ENCODE peak calls at places on chromosomes 12 and 14, in ten cellular contexts. L is T-helper 9 cell; F is WERI-Rb-1; H is stimulated activated CD8-positive, alpha-beta memory T cell treated with anti-CD3 and anti-CD28 coated beads, Interleukin-4, amount 100 ng/mL, for 1 hour; G is RPMI7951; W is AG10803; J is nephron progenitor cell; K is AG09309; D is left ventricle myocardium superior; Q is astrocyte. C is an unnamed sample.

GRCh38 chr12:113040722-113041168 is 15.8 kb upstream of the DTX1 start:
- DNase-seq in W (peak; percentile 44), F (peak; percentile 58), H (no peak), D (peak; percentile 81), K (peak; percentile 72), J (no peak), Q (peak; percentile 25), G (peak; percentile 94), L (no peak), C (peak; percentile 54)

GRCh38 chr12:101051151-101051550 is 158.9 kb downstream of the SLC5A8 start:
- DNase-seq in F (no peak), W (peak; percentile 84), D (no peak), K (peak; percentile 52), G (no peak), H (no peak), J (no peak), Q (peak; percentile 71), L (no peak), C (no peak)

GRCh38 chr12:70459786-70460185 is 93.7 kb downstream of the KCNMB4 start:
- DNase-seq in J (no peak), H (no peak), W (no peak), D (no peak), F (no peak), K (no peak), L (no peak), Q (no peak), G (no peak), C (no peak)

GRCh38 chr12:90979936-90980335 is 24.8 kb downstream of the EPYC start:
- DNase-seq in H (no peak), F (no peak), K (peak; percentile 43), Q (no peak), W (peak; percentile 84), G (peak; percentile 43), J (no peak), L (no peak), D (no peak), C (no peak)

GRCh38 chr14:54186821-54187365 is 209.9 kb upstream of the CDKN3 start:
- DNase-seq in H (no peak), F (no peak), K (no peak), D (no peak), G (no peak), L (no peak), W (peak; percentile 29), Q (no peak), J (peak; percentile 18), C (no peak)

GRCh38 chr12:132579747-132580146 is 30.6 kb downstream of the LRCOL1 start:
- DNase-seq in D (no peak), L (no peak), J (no peak), G (no peak), W (no peak), H (no peak), F (no peak), K (no peak), Q (no peak), C (no peak)

GRCh38 chr12:32535260-32535999 is 136.1 kb downstream of the FGD4 start:
- DNase-seq in W (peak; percentile 69), L (no peak), J (peak; percentile 18), H (no peak), Q (peak; percentile 58), K (no peak), D (peak; percentile 90), G (peak; percentile 73), F (no peak), C (peak; percentile 66)

GRCh38 chr12:93982847-93983315 is 165.5 kb upstream of the PLXNC1 start:
- DNase-seq in K (peak; percentile 61), L (no peak), G (peak; percentile 73), Q (peak; percentile 94), H (no peak), F (peak; percentile 28), W (peak; percentile 61), D (no peak), J (no peak), C (no peak)

GRCh38 chr14:32559048-32559447 is 229.9 kb downstream of the AKAP6 start:
- DNase-seq in D (no peak), W (peak; percentile 47), H (no peak), L (no peak), J (no peak), G (no peak), F (no peak), Q (peak; percentile 50), K (no peak), C (no peak)

GRCh38 chr14:26255213-26255612 is 342.6 kb downstream of the NOVA1 start:
- DNase-seq in K (no peak), Q (peak; percentile 0), H (no peak), J (no peak), F (no peak), L (no peak), D (no peak), G (no peak), W (peak; percentile 58), C (no peak)

GRCh38 chr12:113109872-113110623 is 25.5 kb downstream of the RASAL1 start:
- DNase-seq in Q (no peak), D (no peak), F (no peak), K (no peak), G (no peak), H (no peak), W (no peak), J (no peak), L (no peak), C (no peak)

GRCh38 chr14:63282997-63283396 is 35.7 kb downstream of the GPHB5 start:
- DNase-seq in W (no peak), L (no peak), F (no peak), Q (no peak), G (no peak), H (no peak), K (no peak), D (no peak), J (no peak), C (no peak)

GRCh38 chr12:101793401-101793800 is 37.4 kb downstream of the GNPTAB start:
- DNase-seq in F (no peak), L (no peak), Q (peak; percentile 84), W (peak; percentile 60), J (no peak), D (no peak), G (peak; percentile 62), K (no peak), H (no peak), C (no peak)

GRCh38 chr12:118680361-118680963 is 300.9 kb upstream of the SRRM4 start:
- DNase-seq in L (no peak), W (no peak), Q (no peak), J (no peak), G (no peak), D (peak; percentile 49), H (no peak), K (no peak), F (no peak), C (peak; percentile 7)

GRCh38 chr12:31749024-31749704 is 20.3 kb upstream of the AMN1 start:
- DNase-seq in L (peak; percentile 7), Q (peak; percentile 99), D (no peak), F (no peak), H (no peak), W (peak; percentile 95), G (peak; percentile 98), K (peak; percentile 93), J (no peak), C (peak; percentile 53)

GRCh38 chr12:7131502-7131866 is 1.3 kb downstream of the CLSTN3 start:
- DNase-seq in F (no peak), H (no peak), J (no peak), K (no peak), D (no peak), G (no peak), W (no peak), Q (no peak), L (no peak), C (no peak)

GRCh38 chr12:1668833-1669543 is 21.9 kb upstream of the ADIPOR2 start:
- DNase-seq in L (no peak), Q (no peak), W (no peak), F (no peak), D (peak; percentile 81), G (no peak), K (no peak), H (no peak), J (peak; percentile 25), C (no peak)

GRCh38 chr14:86672071-86672470 is 1142.1 kb downstream of the FLRT2 start:
- DNase-seq in K (no peak), F (no peak), H (no peak), L (no peak), Q (no peak), G (no peak), D (no peak), J (no peak), W (no peak), C (no peak)

GRCh38 chr14:24307575-24308341 is at the start of gene CIDEB:
- DNase-seq in Q (no peak), K (no peak), W (peak; percentile 51), J (peak; percentile 74), F (peak; percentile 59), D (peak; percentile 55), H (no peak), G (peak; percentile 53), L (peak; percentile 46), C (peak; percentile 79)

GRCh38 chr14:102293784-102294183 is 11.2 kb downstream of the MOK start:
- DNase-seq in K (no peak), H (no peak), W (no peak), Q (peak; percentile 75), G (no peak), J (no peak), D (no peak), L (no peak), F (peak; percentile 21), C (no peak)

GRCh38 chr14:100522616-100523021 is 64.6 kb downstream of the BEGAIN start:
- DNase-seq in L (no peak), G (no peak), J (peak; percentile 7), W (no peak), F (peak; percentile 4), K (no peak), Q (no peak), D (peak; percentile 27), H (no peak), C (no peak)

GRCh38 chr14:54742492-54743350 is 159.9 kb downstream of the GCH1 start:
- DNase-seq in H (no peak), W (no peak), K (no peak), F (no peak), L (no peak), Q (no peak), D (no peak), G (no peak), J (no peak), C (no peak)

GRCh38 chr12:106919910-106920544 is 35.7 kb upstream of the TMEM263 start:
- DNase-seq in L (peak; percentile 6), Q (peak; percentile 18), G (peak; percentile 28), W (peak; percentile 50), J (peak; percentile 22), D (no peak), H (no peak), K (peak; percentile 16), F (no peak), C (peak; percentile 48)

GRCh38 chr12:69589082-69589481 is 3.8 kb downstream of the CCT2 start:
- DNase-seq in L (no peak), D (no peak), G (no peak), W (no peak), F (no peak), Q (no peak), K (no peak), H (no peak), J (no peak), C (no peak)

GRCh38 chr12:32118806-32119205 is 12.2 kb downstream of the BICD1 start:
- DNase-seq in L (no peak), G (no peak), K (no peak), H (no peak), D (no peak), F (no peak), Q (no peak), W (no peak), J (no peak), C (no peak)

GRCh38 chr12:117063162-117063911 is 35.9 kb downstream of the TESC start:
- DNase-seq in J (no peak), W (no peak), G (no peak), F (no peak), D (no peak), H (peak; percentile 4), K (no peak), L (no peak), Q (no peak), C (peak; percentile 9)

GRCh38 chr12:94318178-94318577 is 141.5 kb downstream of the CEP83 start:
- DNase-seq in W (no peak), F (no peak), Q (no peak), D (no peak), H (no peak), L (no peak), K (no peak), J (no peak), G (no peak), C (no peak)

GRCh38 chr12:57046947-57047890 is 2.7 kb downstream of the MYO1A start:
- DNase-seq in Q (no peak), G (no peak), J (no peak), L (no peak), H (no peak), W (no peak), F (no peak), K (no peak), D (no peak), C (no peak)

C was measured in tibial nerve.